ENCODE peak calls at places on chromosomes 2 and 18, in five cellular contexts. A, Q, M, F and I are unnamed samples.

GRCh38 chr18:36761186-36761698 is 67.6 kb downstream of the TPGS2 start:
- DNase-seq in M (no peak), A (peak; percentile 47), Q (no peak), F (no peak), I (no peak)

GRCh38 chr2:86038291-86039081 is 67.2 kb downstream of the POLR1A start:
- DNase-seq in F (no peak), M (peak; percentile 69), A (no peak), Q (no peak), I (no peak)

GRCh38 chr2:236535024-236535423 is 34.6 kb upstream of the ACKR3 start:
- DNase-seq in M (no peak), F (no peak), Q (no peak), A (no peak), I (no peak)

GRCh38 chr18:10838594-10838993 is 310.8 kb downstream of the PIEZO2 start:
- DNase-seq in M (no peak), A (no peak), F (peak; percentile 31), Q (no peak), I (no peak)

GRCh38 chr18:24930478-24930877 is 421.5 kb downstream of the ZNF521 start:
- DNase-seq in F (no peak), A (no peak), Q (no peak), M (no peak), I (no peak)

GRCh38 chr2:105118960-105119359 is 81.1 kb downstream of the MRPS9 start:
- DNase-seq in A (peak; percentile 76), F (peak; percentile 27), Q (peak; percentile 21), M (no peak), I (no peak)

GRCh38 chr2:26647981-26648380 is 6.8 kb upstream of the CIB4 start:
- DNase-seq in M (no peak), F (no peak), Q (no peak), A (no peak), I (no peak)

GRCh38 chr2:171702781-171703556 is 15.7 kb downstream of the DYNC1I2 start:
- DNase-seq in M (no peak), F (no peak), Q (no peak), A (no peak), I (no peak)

GRCh38 chr2:127619901-127620705 is 25.9 kb upstream of the GPR17 start:
- DNase-seq in Q (no peak), M (peak; percentile 50), F (peak; percentile 3), A (peak; percentile 58), I (peak; percentile 38)

GRCh38 chr2:237712477-237713377 is 85.3 kb downstream of the LRRFIP1 start:
- DNase-seq in F (no peak), Q (no peak), A (no peak), M (no peak), I (no peak)

GRCh38 chr18:50654658-50655550 is 95.0 kb downstream of the MAPK4 start:
- DNase-seq in A (peak; percentile 46), M (peak; percentile 77), Q (no peak), F (peak; percentile 33), I (no peak)
- H3K4me1 ChIP-seq in A (peaks cover 1% of the 10 kb centered on the region), M (peaks cover 77% of the 10 kb centered on the region), Q (peaks cover 13% of the 10 kb centered on the region), F (peaks cover 12% of the 10 kb centered on the region), I (no peaks in the 10 kb centered on the region)

GRCh38 chr2:9297807-9298206 is 91.2 kb downstream of the ASAP2 start:
- DNase-seq in A (no peak), Q (no peak), F (no peak), M (no peak), I (no peak)
- H3K27me3 ChIP-seq in A (no peaks in the 10 kb centered on the region), Q (no peaks in the 10 kb centered on the region), F (no peaks in the 10 kb centered on the region), M (no peaks in the 10 kb centered on the region), I (no peaks in the 10 kb centered on the region)

GRCh38 chr2:109557309-109557708 is 56.5 kb downstream of the SEPTIN10 start:
- DNase-seq in Q (no peak), F (no peak), A (no peak), M (no peak), I (no peak)

GRCh38 chr2:109554758-109555157 is 59.0 kb downstream of the SEPTIN10 start:
- DNase-seq in A (no peak), F (peak; percentile 45), M (no peak), Q (no peak), I (no peak)

GRCh38 chr2:109555346-109555900 is 58.3 kb downstream of the SEPTIN10 start:
- DNase-seq in Q (no peak), F (no peak), A (no peak), M (no peak), I (no peak)

GRCh38 chr2:109560265-109560664 is 53.5 kb downstream of the SEPTIN10 start:
- DNase-seq in F (no peak), A (no peak), M (no peak), Q (no peak), I (no peak)

GRCh38 chr2:109558076-109558882 is 55.5 kb downstream of the SEPTIN10 start:
- DNase-seq in Q (no peak), M (no peak), F (peak; percentile 13), A (no peak), I (no peak)
- H3K36me3 ChIP-seq in Q (peaks cover 86% of the 10 kb centered on the region), M (no peaks in the 10 kb centered on the region), F (no peaks in the 10 kb centered on the region), A (peaks cover 19% of the 10 kb centered on the region), I (peaks cover 57% of the 10 kb centered on the region)

GRCh38 chr2:200298816-200299215 is 7.7 kb upstream of the SPATS2L start:
- DNase-seq in A (no peak), F (no peak), M (no peak), Q (no peak), I (no peak)

GRCh38 chr2:200300065-200300464 is 6.4 kb upstream of the SPATS2L start:
- DNase-seq in A (no peak), F (no peak), Q (no peak), M (no peak), I (no peak)

GRCh38 chr2:200300650-200301314 is 5.7 kb upstream of the SPATS2L start:
- DNase-seq in M (no peak), A (no peak), Q (no peak), F (peak; percentile 54), I (peak; percentile 90)

GRCh38 chr2:200302940-200303727 is 3.4 kb upstream of the SPATS2L start:
- DNase-seq in Q (no peak), A (no peak), F (peak; percentile 81), M (no peak), I (peak; percentile 80)

DNA sequence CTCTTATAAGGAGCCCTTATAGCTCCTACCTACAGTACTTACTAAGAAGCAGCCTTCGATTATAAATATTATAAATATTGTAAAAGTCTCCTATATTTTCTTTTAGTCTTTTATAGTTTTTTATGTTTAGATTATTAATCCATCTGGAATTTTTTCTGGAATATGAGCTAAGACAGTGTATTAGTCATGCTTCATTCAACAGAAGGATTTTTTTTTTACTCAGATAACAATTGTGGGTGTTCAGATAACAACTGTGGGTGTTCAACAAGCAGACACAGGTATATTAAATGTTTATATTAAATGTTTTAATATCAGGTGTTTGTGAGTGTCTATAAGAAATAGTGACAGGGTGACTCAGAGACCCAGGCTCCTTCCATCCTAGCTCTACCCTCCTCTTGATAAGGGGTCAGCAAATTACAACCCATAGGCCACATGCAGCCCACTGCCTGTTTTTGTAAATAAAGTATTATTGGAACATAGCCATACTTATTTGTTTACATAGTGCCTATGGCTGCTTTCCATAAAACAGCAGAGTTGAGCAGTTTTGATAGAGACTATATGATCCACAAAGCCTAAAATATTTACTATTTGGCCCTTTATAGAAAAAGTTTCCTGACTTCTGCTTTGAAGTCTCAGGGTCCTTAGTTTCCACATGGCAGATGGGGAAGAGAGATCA is 4.4 kb upstream of the SPATS2L start:
- DNase-seq in Q (no peak), F (no peak), M (no peak), A (no peak), I (no peak)
- H3K4me1 ChIP-seq in Q (peaks cover 2% of the 10 kb centered on the region), F (peaks cover 29% of the 10 kb centered on the region), M (peaks cover 5% of the 10 kb centered on the region), A (no peaks in the 10 kb centered on the region), I (peaks cover 42% of the 10 kb centered on the region)

GRCh38 chr18:12155996-12156395 is 62.4 kb downstream of the ANKRD62 start:
- DNase-seq in A (no peak), F (no peak), M (no peak), Q (no peak), I (no peak)
- H3K27me3 ChIP-seq in A (no peaks in the 10 kb centered on the region), F (no peaks in the 10 kb centered on the region), M (no peaks in the 10 kb centered on the region), Q (no peaks in the 10 kb centered on the region), I (peaks cover 3% of the 10 kb centered on the region)

DNA sequence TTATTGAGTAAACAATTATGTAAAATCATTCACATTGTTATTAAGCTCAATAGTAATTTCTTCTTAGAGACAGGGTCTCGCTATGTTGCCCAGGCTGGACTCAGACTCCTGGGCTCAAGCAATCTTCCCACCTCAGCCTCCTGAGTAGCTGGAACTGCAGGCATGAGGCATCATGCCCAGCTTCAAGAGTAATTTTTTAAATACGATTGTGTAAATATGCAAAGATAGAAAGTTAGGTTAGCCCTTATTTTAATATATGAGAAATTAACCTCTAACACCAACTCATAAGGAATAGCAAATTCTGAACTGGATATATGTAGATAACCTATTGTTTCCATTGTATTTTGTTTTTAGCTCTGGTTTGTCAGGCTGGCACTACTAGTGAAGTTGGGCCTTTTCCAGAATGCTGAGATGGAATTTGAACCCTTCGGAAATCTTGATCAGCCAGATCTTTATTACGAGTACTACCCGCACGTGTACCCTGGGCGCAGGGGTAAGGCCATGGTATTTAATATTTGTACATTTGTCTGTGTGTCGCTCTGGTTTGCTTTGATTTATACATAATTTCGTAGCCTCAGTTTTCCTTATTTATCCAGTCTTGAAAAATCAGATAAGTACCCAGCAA is 44.8 kb downstream of the TRAPPC12 start:
- DNase-seq in A (no peak), Q (no peak), F (no peak), M (no peak), I (no peak)
- H3K36me3 ChIP-seq in A (peaks cover 87% of the 10 kb centered on the region), Q (peaks cover 95% of the 10 kb centered on the region), F (no peaks in the 10 kb centered on the region), M (peaks cover 46% of the 10 kb centered on the region), I (peaks cover 33% of the 10 kb centered on the region)

GRCh38 chr2:47032773-47033101 is 117.1 kb upstream of the MCFD2 start:
- DNase-seq in A (no peak), Q (no peak), F (no peak), M (no peak), I (no peak)
- H3K4me1 ChIP-seq in A (peaks cover 42% of the 10 kb centered on the region), Q (peaks cover 42% of the 10 kb centered on the region), F (peaks cover 39% of the 10 kb centered on the region), M (peaks cover 84% of the 10 kb centered on the region), I (peaks cover 31% of the 10 kb centered on the region)

GRCh38 chr2:239576784-239577183 is 176.0 kb upstream of the HDAC4 start:
- DNase-seq in F (no peak), Q (no peak), A (no peak), M (no peak), I (no peak)
- H3K27me3 ChIP-seq in F (no peaks in the 10 kb centered on the region), Q (no peaks in the 10 kb centered on the region), A (no peaks in the 10 kb centered on the region), M (no peaks in the 10 kb centered on the region), I (peaks cover 14% of the 10 kb centered on the region)